ENCODE peak calls at places on chromosomes 11 and 22, in ten cellular contexts. G, D, S, V, P, O, J, I, C and H are unnamed samples.

GRCh38 chr22:50189849-50190181 is 4.1 kb downstream of the TRABD start:
- DNase-seq in G (no peak), D (no peak), S (no peak), V (no peak), P (no peak), O (no peak), J (no peak), I (no peak), C (no peak), H (no peak)

GRCh38 chr22:50529416-50530279 is at the start of gene TYMP:
- DNase-seq in G (no peak), D (peak), S (no peak), V (peak), P (no peak), O (no peak), J (no peak), I (no peak), C (peak), H (no peak)

GRCh38 chr11:83070878-83071640 is 638 bp downstream of the RAB30 start:
- DNase-seq in G (no peak), D (peak), S (no peak), V (peak), P (no peak), O (no peak), J (no peak), I (no peak), C (peak), H (no peak)

GRCh38 chr22:42258126-42258525 is 12.3 kb downstream of the TCF20 start:
- DNase-seq in G (no peak), D (no peak), S (no peak), V (no peak), P (no peak), O (no peak), J (no peak), I (no peak), C (no peak), H (no peak)

GRCh38 chr11:8531982-8532381 is 62.0 kb downstream of the STK33 start:
- DNase-seq in G (no peak), D (no peak), S (no peak), V (no peak), P (no peak), O (no peak), J (no peak), I (no peak), C (no peak), H (no peak)

GRCh38 chr11:123235117-123235686 is 40.2 kb upstream of the CLMP start:
- DNase-seq in G (no peak), D (peak), S (peak), V (peak), P (peak), O (no peak), J (no peak), I (no peak), C (peak), H (peak)

GRCh38 chr11:107591446-107592236 is 694 bp downstream of the ELMOD1 start:
- DNase-seq in G (no peak), D (peak), S (no peak), V (peak), P (no peak), O (no peak), J (no peak), I (no peak), C (peak), H (peak)

GRCh38 chr11:108589136-108589535 is 4.4 kb downstream of the EXPH5 start:
- DNase-seq in G (no peak), D (no peak), S (no peak), V (no peak), P (no peak), O (no peak), J (no peak), I (no peak), C (no peak), H (no peak)